ENCODE peak calls at places on chromosomes 13 and 19, in five cellular contexts. B, G, H, A and D are unnamed samples.
A peak's percentile ranks its signal among the peaks of the same experiment; 100 is the strongest.

GRCh38 chr13:73189365-73189764 is 130.6 kb downstream of the KLF5 start:
- DNase-seq in H (no peak), A (no peak), B (no peak), G (no peak), D (no peak)

GRCh38 chr19:6711605-6712004 is 8.8 kb downstream of the C3 start:
- DNase-seq in B (no peak), H (no peak), A (no peak), G (no peak), D (no peak)

GRCh38 chr13:90015565-90016507 is 1331.7 kb upstream of the MIR17HG start:
- DNase-seq in H (no peak), G (no peak), A (no peak), B (no peak), D (no peak)

GRCh38 chr19:44653977-44654784 is 10.5 kb downstream of the PVR start:
- DNase-seq in H (peak; percentile 58), B (peak; percentile 87), A (peak; percentile 48), G (peak; percentile 38), D (peak; percentile 36)

GRCh38 chr13:27379694-27380596 is 44.5 kb upstream of the GTF3A start:
- DNase-seq in B (peak; percentile 35), A (peak; percentile 34), H (peak; percentile 57), G (no peak), D (peak; percentile 60)

GRCh38 chr19:5313307-5313706 is 27.3 kb downstream of the PTPRS start:
- DNase-seq in H (no peak), G (no peak), B (no peak), A (peak; percentile 11), D (peak; percentile 15)

GRCh38 chr19:17327654-17328516 is 6.8 kb downstream of the ANO8 start:
- DNase-seq in B (no peak), A (peak; percentile 52), H (peak; percentile 82), G (no peak), D (peak; percentile 13)

GRCh38 chr19:35703343-35703742 is 1.0 kb upstream of the ZBTB32 start:
- DNase-seq in G (no peak), B (peak; percentile 59), A (no peak), H (no peak), D (no peak)

GRCh38 chr13:50592412-50593145 is 250.9 kb downstream of the DLEU7 start:
- DNase-seq in G (no peak), B (no peak), A (peak; percentile 29), H (no peak), D (no peak)

GRCh38 chr13:111178417-111178816 is 63.3 kb downstream of the ARHGEF7 start:
- DNase-seq in B (no peak), G (no peak), A (no peak), H (no peak), D (no peak)

GRCh38 chr19:35171730-35172129 is 17.2 kb downstream of the FXYD5 start:
- DNase-seq in A (no peak), H (no peak), G (no peak), B (no peak), D (no peak)

GRCh38 chr13:102687520-102687919 is 7.3 kb downstream of the METTL21C start:
- DNase-seq in G (no peak), H (no peak), B (no peak), A (no peak), D (no peak)

GRCh38 chr19:15432018-15432494 is 13.3 kb upstream of the AKAP8L start:
- DNase-seq in H (no peak), A (peak; percentile 13), B (peak; percentile 21), G (no peak), D (no peak)

GRCh38 chr19:37227996-37228395 is 10.0 kb downstream of the ZNF383 start:
- DNase-seq in H (no peak), A (no peak), B (no peak), G (no peak), D (no peak)

GRCh38 chr13:94232161-94232560 is 247.3 kb downstream of the DCT start:
- DNase-seq in A (no peak), H (no peak), B (no peak), G (no peak), D (no peak)

GRCh38 chr19:9913237-9914000 is 22.9 kb downstream of the OLFM2 start:
- DNase-seq in H (peak; percentile 69), A (no peak), G (no peak), B (peak; percentile 29), D (no peak)
- H3K4me2 ChIP-seq in H (no peak overlapping the region), A (no peak overlapping the region), G (no peak overlapping the region), B (peak overlapping the region; percentile 99), D (no peak overlapping the region)

GRCh38 chr13:28406728-28407266 is 88.1 kb downstream of the FLT1 start:
- DNase-seq in G (no peak), B (no peak), A (no peak), H (no peak), D (no peak)

GRCh38 chr13:28396053-28396452 is 98.9 kb downstream of the FLT1 start:
- DNase-seq in B (no peak), G (no peak), A (peak; percentile 42), H (no peak), D (no peak)

GRCh38 chr13:28402057-28402381 is 92.9 kb downstream of the FLT1 start:
- DNase-seq in A (no peak), G (no peak), B (no peak), H (no peak), D (no peak)

DNA sequence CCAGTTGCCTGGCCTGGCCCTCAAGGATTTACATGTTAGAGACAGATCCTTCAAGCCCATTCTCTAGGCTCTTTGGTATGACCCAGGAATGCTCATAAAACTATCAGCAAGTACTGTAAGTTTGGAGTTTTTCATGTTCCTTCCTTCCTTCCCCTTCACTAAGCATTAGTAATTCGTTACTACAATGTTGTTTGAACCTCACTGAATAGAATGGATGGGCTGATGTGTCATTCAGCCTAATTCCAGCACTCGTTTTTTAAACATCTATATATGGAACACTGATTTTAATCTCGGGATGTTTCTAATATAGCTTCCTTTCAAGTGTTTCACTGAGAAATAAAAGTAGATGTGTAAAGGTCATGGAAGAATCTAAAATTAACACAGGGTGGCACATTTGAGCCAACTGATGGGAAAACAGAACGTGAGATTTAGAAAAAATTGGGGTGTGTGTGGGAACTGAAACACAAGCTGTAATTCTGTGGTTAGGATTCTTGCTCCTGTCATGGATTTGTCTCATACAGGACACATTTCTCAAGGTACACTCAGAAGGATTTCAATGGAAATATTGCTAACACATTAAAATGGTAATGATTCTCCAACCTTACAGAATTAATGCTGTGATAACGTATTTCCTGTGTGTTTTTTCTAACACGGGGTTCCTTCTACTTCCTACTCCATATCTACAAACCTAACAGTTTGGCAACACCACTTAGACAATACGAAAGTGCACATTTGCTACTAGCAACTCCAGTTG is 93.4 kb downstream of the FLT1 start:
- DNase-seq in H (no peak), B (no peak), G (peak; percentile 62), A (peak; percentile 93), D (no peak)
- TF ChIP-seq MYC in H (no peak), B (no peak), G (no peak), A (no peak), D (no peak)

GRCh38 chr19:8458380-8458779 is 13.6 kb downstream of the HNRNPM start:
- DNase-seq in G (no peak), B (no peak), H (no peak), A (no peak), D (no peak)

GRCh38 chr19:8459095-8459494 is 14.3 kb downstream of the HNRNPM start:
- DNase-seq in B (no peak), A (no peak), H (no peak), G (no peak), D (no peak)

GRCh38 chr19:8461376-8461775 is 16.6 kb downstream of the HNRNPM start:
- DNase-seq in B (no peak), G (no peak), H (no peak), A (no peak), D (no peak)

GRCh38 chr19:8460516-8461298 is 15.9 kb downstream of the HNRNPM start:
- DNase-seq in H (no peak), B (no peak), G (no peak), A (no peak), D (no peak)

GRCh38 chr19:8459520-8460260 is 14.9 kb downstream of the HNRNPM start:
- DNase-seq in A (peak; percentile 43), B (peak; percentile 49), G (no peak), H (no peak), D (peak; percentile 29)
- H3K4me2 ChIP-seq in A (peak overlapping the region; percentile 42), B (peak overlapping the region; percentile 73), G (peak overlapping the region; percentile 71), H (no peak overlapping the region), D (peak overlapping the region; percentile 23)

GRCh38 chr19:4053423-4054324 is 13.0 kb downstream of the ZBTB7A start:
- DNase-seq in H (no peak), B (no peak), A (no peak), G (no peak), D (no peak)
- TF ChIP-seq MYC in H (no peak), B (no peak), A (no peak), G (no peak), D (no peak)

GRCh38 chr13:71643466-71643865 is 223.5 kb downstream of the DACH1 start:
- DNase-seq in H (no peak), A (no peak), B (no peak), G (no peak), D (no peak)

GRCh38 chr13:71644579-71644978 is 222.4 kb downstream of the DACH1 start:
- DNase-seq in H (no peak), G (no peak), A (no peak), B (no peak), D (no peak)

GRCh38 chr13:71645467-71645866 is 221.5 kb downstream of the DACH1 start:
- DNase-seq in G (no peak), A (no peak), B (no peak), H (no peak), D (no peak)
- H3K4me2 ChIP-seq in G (no peak overlapping the region), A (no peak overlapping the region), B (no peak overlapping the region), H (no peak overlapping the region), D (no peak overlapping the region)

GRCh38 chr13:107348931-107349330 is 781.0 kb upstream of the ARGLU1 start:
- DNase-seq in A (no peak), G (no peak), H (no peak), B (no peak), D (no peak)
- TF ChIP-seq MYC in A (no peak), G (no peak), H (no peak), B (no peak), D (no peak)

GRCh38 chr19:49475995-49476880 is 2.2 kb downstream of the FLT3LG start:
- DNase-seq in G (no peak), H (peak; percentile 60), B (peak; percentile 82), A (peak; percentile 52), D (no peak)
- H3K4me2 ChIP-seq in G (no peak overlapping the region), H (peak overlapping the region; percentile 37), B (peak overlapping the region; percentile 70), A (no peak overlapping the region), D (peak overlapping the region; percentile 68)

GRCh38 chr19:14027856-14028450 is at the start of gene RLN3:
- DNase-seq in B (no peak), G (no peak), H (peak; percentile 50), A (no peak), D (no peak)

GRCh38 chr19:14030997-14031718 is 404 bp upstream of the IL27RA start:
- DNase-seq in G (no peak), H (no peak), B (no peak), A (no peak), D (no peak)

GRCh38 chr19:14031719-14032480 is at the start of gene IL27RA:
- DNase-seq in G (peak; percentile 40), A (peak; percentile 40), B (peak; percentile 59), H (peak; percentile 79), D (peak; percentile 46)

GRCh38 chr19:14033946-14034345 is 2.4 kb downstream of the IL27RA start:
- DNase-seq in A (no peak), G (no peak), H (peak; percentile 15), B (no peak), D (no peak)

DNA sequence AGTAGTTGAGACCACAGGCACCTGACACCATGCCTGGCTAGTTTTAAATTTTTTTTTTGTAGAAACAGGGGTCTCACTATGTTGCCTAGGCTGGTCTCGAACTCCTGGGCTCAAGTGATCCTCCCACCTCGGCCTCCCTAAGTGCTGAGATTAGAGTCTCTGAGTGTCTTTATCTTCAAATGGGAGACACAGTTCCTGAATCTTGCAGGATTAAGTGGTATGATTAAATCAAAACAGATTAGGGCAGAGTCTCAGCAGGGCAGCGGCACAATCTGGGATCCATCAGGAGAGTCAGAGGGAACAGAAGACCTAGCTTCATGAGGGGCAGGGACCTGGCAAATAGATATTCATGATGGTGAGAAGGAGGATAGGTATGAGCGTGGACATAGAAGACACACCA is 953 bp downstream of the RLN3 start:
- DNase-seq in H (no peak), G (no peak), A (no peak), B (no peak), D (no peak)
- TF ChIP-seq MYC in H (no peak), G (no peak), A (no peak), B (no peak), D (no peak)